ENCODE peak calls at places on chromosomes 2 and 18, in ten cellular contexts. N, B, F, Z, T, K, R, Y, A and H are unnamed samples.
A peak's percentile ranks its signal among the peaks of the same experiment; 100 is the strongest.

GRCh38 chr2:75021672-75022071 is 63.2 kb downstream of the POLE4 start:
- DNase-seq in Y (no peak), Z (no peak), N (no peak), B (peak; percentile 45), A (peak; percentile 49), R (no peak), T (peak; percentile 46), K (no peak), F (no peak), H (peak; percentile 29)

GRCh38 chr2:18171191-18172139 is 293.0 kb downstream of the KCNS3 start:
- DNase-seq in Y (no peak), Z (no peak), R (peak; percentile 67), K (no peak), F (no peak), N (no peak), B (peak; percentile 5), T (peak; percentile 70), A (no peak), H (no peak)

GRCh38 chr2:66478729-66479316 is 43.9 kb downstream of the MEIS1 start:
- DNase-seq in A (no peak), F (no peak), N (no peak), R (peak; percentile 24), B (no peak), Y (no peak), K (no peak), T (no peak), Z (no peak), H (no peak)

GRCh38 chr2:172693037-172693436 is 42.6 kb upstream of the RAPGEF4 start:
- DNase-seq in F (no peak), B (peak; percentile 99), Z (peak; percentile 72), Y (no peak), N (no peak), A (peak; percentile 96), T (peak; percentile 99), K (no peak), R (peak; percentile 99), H (peak; percentile 98)

GRCh38 chr2:53442783-53443182 is 324.8 kb upstream of the CHAC2 start:
- DNase-seq in F (peak; percentile 20), B (no peak), Z (no peak), T (no peak), N (no peak), Y (peak; percentile 20), R (peak; percentile 36), A (no peak), K (no peak), H (no peak)

GRCh38 chr18:51739044-51739666 is 541.7 kb upstream of the MEX3C start:
- DNase-seq in R (no peak), F (no peak), Y (no peak), B (no peak), K (no peak), A (no peak), T (no peak), Z (no peak), N (no peak), H (no peak)

GRCh38 chr2:155372969-155373368 is 674.5 kb downstream of the KCNJ3 start:
- DNase-seq in T (peak; percentile 24), N (no peak), R (peak; percentile 37), K (no peak), A (no peak), B (no peak), F (no peak), Y (no peak), Z (no peak), H (no peak)

GRCh38 chr2:159703491-159703890 is 8.8 kb upstream of the MARCHF7 start:
- DNase-seq in Y (no peak), N (no peak), K (no peak), Z (no peak), T (no peak), R (no peak), B (no peak), F (no peak), A (no peak), H (no peak)

GRCh38 chr2:129748653-129749052 is 230.8 kb upstream of the RAB6C start:
- DNase-seq in B (no peak), F (no peak), Y (no peak), Z (no peak), A (no peak), N (no peak), T (no peak), R (peak; percentile 34), K (no peak), H (no peak)

GRCh38 chr2:59827677-59828076 is 725.8 kb downstream of the BCL11A start:
- DNase-seq in B (no peak), K (no peak), T (no peak), F (no peak), R (no peak), N (no peak), Y (no peak), Z (no peak), A (no peak), H (no peak)

GRCh38 chr2:138502253-138503086 is 900 bp downstream of the SPOPL start:
- DNase-seq in R (peak; percentile 48), N (no peak), B (no peak), Z (no peak), A (no peak), T (no peak), F (no peak), Y (no peak), K (no peak), H (no peak)

GRCh38 chr2:227623225-227623624 is 5.9 kb downstream of the SCYGR4 start:
- DNase-seq in Y (no peak), N (no peak), A (peak; percentile 41), B (peak; percentile 38), Z (no peak), F (no peak), R (peak; percentile 52), K (no peak), T (peak; percentile 54), H (peak; percentile 18)

GRCh38 chr2:193124820-193125219 is 930.1 kb upstream of the TMEFF2 start:
- DNase-seq in Y (no peak), A (no peak), N (no peak), R (no peak), T (no peak), F (no peak), K (no peak), Z (no peak), B (no peak), H (no peak)

GRCh38 chr18:53567935-53568574 is 656.4 kb downstream of the MBD2 start:
- DNase-seq in R (peak; percentile 35), Z (no peak), F (peak; percentile 11), A (no peak), B (peak; percentile 33), N (no peak), K (no peak), Y (peak; percentile 18), T (peak; percentile 40), H (peak; percentile 3)

GRCh38 chr2:219552382-219553167 is 8.7 kb downstream of the TMEM198 start:
- DNase-seq in Y (peak; percentile 88), N (peak; percentile 92), K (peak; percentile 60), F (peak; percentile 95), Z (peak; percentile 86), T (peak; percentile 65), R (peak; percentile 88), A (no peak), B (peak; percentile 48), H (no peak)

GRCh38 chr18:25831226-25831828 is 259.1 kb downstream of the SS18 start:
- DNase-seq in A (no peak), Y (no peak), N (no peak), B (no peak), K (no peak), R (no peak), Z (no peak), T (peak; percentile 21), F (no peak), H (no peak)

GRCh38 chr2:120669121-120669952 is 66.3 kb upstream of the GLI2 start:
- DNase-seq in Z (no peak), K (no peak), Y (peak; percentile 60), B (no peak), R (peak; percentile 19), F (peak; percentile 64), A (no peak), T (peak; percentile 48), N (peak; percentile 59), H (no peak)
- TF ChIP-seq CTCF in Z (peak; percentile 44), K (no peak), Y (peak; percentile 60), B (peak; percentile 59), R (peak; percentile 20), F (peak; percentile 60), A (peak; percentile 58), T (no peak), N (no peak), H (peak; percentile 33)

GRCh38 chr2:464562-465309 is 176.8 kb upstream of the ALKAL2 start:
- DNase-seq in T (no peak), F (no peak), K (no peak), Z (no peak), R (no peak), A (no peak), Y (no peak), B (no peak), N (no peak), H (no peak)
- TF ChIP-seq CTCF in T (no peak), F (no peak), K (no peak), Z (no peak), R (no peak), A (no peak), Y (no peak), B (no peak), N (no peak), H (no peak)

DNA sequence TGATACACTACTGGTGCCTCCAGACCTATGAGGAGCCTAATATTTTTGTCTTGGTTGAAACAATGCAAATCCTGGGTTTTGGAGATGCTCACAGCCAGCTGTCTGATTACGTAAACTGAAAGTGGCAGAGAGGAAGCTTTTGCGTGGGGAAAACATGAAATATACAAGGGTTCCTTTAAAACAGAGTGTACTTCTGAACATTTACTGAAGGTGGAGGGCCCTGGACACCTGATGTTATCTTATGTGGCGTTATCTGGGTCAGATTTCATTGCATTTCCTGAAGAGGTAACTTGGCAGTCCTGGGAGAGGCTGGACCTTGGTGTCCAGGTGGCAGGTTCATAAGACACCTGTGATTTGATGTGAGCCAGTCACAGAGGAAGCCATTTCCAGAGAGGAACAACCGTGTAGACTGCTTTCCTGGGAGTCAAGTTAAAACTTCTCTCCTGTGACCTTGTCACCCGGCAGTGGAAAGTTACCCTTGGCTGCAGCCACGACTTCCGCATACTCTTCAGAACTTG is 105.0 kb downstream of the NEDD4L start:
- DNase-seq in R (no peak), F (no peak), Z (no peak), Y (no peak), B (no peak), N (no peak), T (no peak), K (no peak), A (no peak), H (no peak)
- TF ChIP-seq CTCF in R (no peak), F (no peak), Z (no peak), Y (no peak), B (no peak), N (no peak), T (no peak), K (no peak), A (no peak), H (no peak)

DNA sequence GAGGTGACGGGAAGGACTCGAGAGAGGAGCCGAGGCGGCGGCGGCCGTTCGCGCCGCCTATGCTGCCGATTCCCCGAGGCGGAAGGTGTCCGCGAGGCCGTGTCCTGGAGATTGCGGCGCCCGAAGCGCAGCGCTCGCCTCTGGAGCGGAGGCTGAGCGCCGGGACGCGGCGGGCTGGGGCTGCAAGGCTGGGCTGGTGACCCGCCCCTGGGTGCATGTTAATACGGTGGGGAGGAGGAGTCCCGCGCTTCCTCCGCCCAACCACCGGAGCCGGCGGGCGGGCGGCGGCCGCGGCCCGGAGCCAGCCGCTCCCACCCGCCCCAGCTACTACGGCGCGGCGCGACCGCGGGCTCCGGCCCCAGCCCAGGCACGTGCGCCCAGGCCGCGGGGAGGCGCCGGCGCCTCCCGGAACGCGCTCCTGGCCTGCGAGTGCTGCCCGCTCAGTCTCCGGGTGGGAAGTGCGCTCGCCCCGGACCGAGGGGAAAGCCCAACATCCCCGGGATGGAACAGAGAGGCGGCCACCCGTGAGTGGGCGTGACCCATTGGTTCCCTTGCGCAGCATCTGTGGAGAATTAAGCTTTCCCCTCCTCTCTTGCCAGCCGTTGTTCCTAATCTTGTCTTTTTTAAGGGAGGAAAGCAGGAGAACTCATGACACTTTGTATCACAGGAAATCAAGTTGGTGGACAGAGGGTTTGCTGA is at the start of gene DLGAP1:
- DNase-seq in A (no peak), K (no peak), N (no peak), B (no peak), F (peak; percentile 84), Y (peak; percentile 64), Z (no peak), R (peak; percentile 44), T (peak; percentile 1), H (no peak)
- TF ChIP-seq CTCF in A (no peak), K (no peak), N (no peak), B (no peak), F (no peak), Y (no peak), Z (no peak), R (no peak), T (no peak), H (no peak)